ENCODE peak calls at places on chromosomes 2 and 18, in four cellular contexts. Y, C, T and I are unnamed samples.

GRCh38 chr18:45402485-45403056 is 212.7 kb upstream of the SLC14A2 start:
- DNase-seq in Y (no peak), T (peak), C (no peak), I (no peak)

GRCh38 chr2:84494070-84494469 is 22.2 kb upstream of the DNAH6 start:
- DNase-seq in T (no peak), Y (no peak), C (no peak), I (no peak)

GRCh38 chr18:24979223-24979622 is 372.7 kb downstream of the ZNF521 start:
- DNase-seq in T (no peak), Y (no peak), C (no peak), I (no peak)

GRCh38 chr18:14086459-14087231 is 45.6 kb downstream of the ZNF519 start:
- DNase-seq in T (peak), C (no peak), Y (no peak), I (no peak)

GRCh38 chr18:48728204-48728833 is 189.5 kb downstream of the CTIF start:
- DNase-seq in T (peak), Y (no peak), C (peak), I (no peak)

GRCh38 chr2:230170532-230170931 is 49.3 kb downstream of the SP110 start:
- DNase-seq in C (no peak), T (no peak), Y (no peak), I (no peak)

GRCh38 chr2:43193652-43193995 is 32.8 kb downstream of the ZFP36L2 start:
- DNase-seq in T (no peak), Y (no peak), C (no peak), I (no peak)

GRCh38 chr2:182004945-182005344 is 19.3 kb downstream of the PPP1R1C start:
- DNase-seq in C (no peak), T (no peak), Y (no peak), I (no peak)

GRCh38 chr2:26144953-26145680 is 27.8 kb upstream of the GAREM2 start:
- DNase-seq in Y (peak), C (peak), T (peak), I (peak)

GRCh38 chr2:233265899-233266431 is 14.5 kb downstream of the ATG16L1 start:
- DNase-seq in Y (no peak), T (no peak), C (no peak), I (no peak)

GRCh38 chr18:2568605-2569004 is 2.7 kb downstream of the METTL4 start:
- DNase-seq in C (no peak), Y (no peak), T (no peak), I (no peak)

GRCh38 chr18:42514522-42514921 is 559.5 kb downstream of the PIK3C3 start:
- DNase-seq in Y (no peak), C (no peak), T (no peak), I (no peak)